ENCODE peak calls at places on chromosomes 3 and 15, in four cellular contexts. C is SK-N-SH, Q is HCT116, S is HepG2. X is an unnamed sample.

GRCh38 chr15:41568350-41569017 is 9.5 kb downstream of the TYRO3 start:
- DNase-seq in C (no peak), Q (no peak), S (peak; percentile 98), X (peak; percentile 62)

GRCh38 chr15:68211656-68212320 is 6.7 kb upstream of the CALML4 start:
- DNase-seq in C (no peak), Q (no peak), S (no peak), X (no peak)

GRCh38 chr3:194089357-194090177 is 46.4 kb upstream of the HES1 start:
- DNase-seq in C (no peak), Q (peak; percentile 98), S (peak; percentile 71), X (peak; percentile 94)

GRCh38 chr15:40957581-40958051 is 4.3 kb downstream of the CHAC1 start:
- DNase-seq in C (peak; percentile 66), Q (no peak), S (no peak), X (no peak)

GRCh38 chr15:58738051-58738707 is 11.3 kb downstream of the ADAM10 start:
- DNase-seq in C (no peak), Q (no peak), S (no peak), X (no peak)

GRCh38 chr3:51539291-51539891 is 872 bp downstream of the RAD54L2 start:
- DNase-seq in C (peak; percentile 51), Q (no peak), S (no peak), X (peak; percentile 51)

GRCh38 chr15:62841269-62841628 is 201.3 kb upstream of the TPM1 start:
- DNase-seq in C (no peak), Q (no peak), S (no peak), X (no peak)

GRCh38 chr15:62124953-62125263 is 40.2 kb downstream of the C2CD4B start:
- DNase-seq in C (no peak), Q (no peak), S (no peak), X (no peak)

GRCh38 chr15:27070816-27071215 is 99.8 kb downstream of the GABRG3 start:
- DNase-seq in C (no peak), Q (no peak), S (no peak), X (no peak)

GRCh38 chr15:82936966-82937647 is 15.4 kb downstream of the HOMER2 start:
- DNase-seq in C (no peak), Q (no peak), S (peak; percentile 79), X (no peak)

GRCh38 chr3:81470416-81470978 is 290.9 kb downstream of the GBE1 start:
- DNase-seq in C (no peak), Q (no peak), S (no peak), X (no peak)

GRCh38 chr3:65483475-65483874 is 555.2 kb downstream of the MAGI1 start:
- DNase-seq in C (no peak), Q (no peak), S (no peak), X (no peak)

GRCh38 chr3:161600185-161600584 is 103.6 kb downstream of the OTOL1 start:
- DNase-seq in C (no peak), Q (no peak), S (no peak), X (no peak)

GRCh38 chr3:55701997-55702396 is 214.9 kb upstream of the WNT5A start:
- DNase-seq in C (no peak), Q (no peak), S (no peak), X (no peak)

GRCh38 chr3:111943533-111943932 is 35.3 kb upstream of the ABHD10 start:
- DNase-seq in C (no peak), Q (no peak), S (no peak), X (no peak)

DNA sequence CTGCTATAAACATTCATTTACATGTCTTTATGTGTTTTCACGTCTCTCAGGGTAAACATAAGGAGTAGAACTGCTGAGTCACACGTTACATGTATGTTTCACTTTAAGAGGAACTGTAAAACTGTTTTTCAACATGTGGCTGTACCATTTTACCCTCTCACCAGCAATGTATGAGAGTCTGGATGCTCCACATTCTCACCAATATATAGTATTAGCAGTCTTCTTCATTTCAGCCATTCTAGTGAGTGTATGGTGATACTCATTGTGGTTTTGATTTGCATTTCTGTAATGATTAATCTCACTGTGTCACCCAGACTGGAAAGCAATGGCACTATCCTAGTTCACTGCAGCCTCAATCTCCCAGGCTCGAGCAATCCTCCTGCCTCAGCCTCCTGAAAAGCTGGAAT is 37.1 kb downstream of the PHC3 start:
- DNase-seq in C (no peak), Q (no peak), S (no peak), X (no peak)
- TF ChIP-seq ELF1 in C (no peak), Q (no peak), S (no peak), X (no peak)

GRCh38 chr3:133083395-133083794 is 45.2 kb downstream of the TMEM108 start:
- DNase-seq in C (no peak), Q (no peak), S (no peak), X (no peak)
- TF ChIP-seq ELF1 in C (no peak), Q (no peak), S (no peak), X (no peak)

DNA sequence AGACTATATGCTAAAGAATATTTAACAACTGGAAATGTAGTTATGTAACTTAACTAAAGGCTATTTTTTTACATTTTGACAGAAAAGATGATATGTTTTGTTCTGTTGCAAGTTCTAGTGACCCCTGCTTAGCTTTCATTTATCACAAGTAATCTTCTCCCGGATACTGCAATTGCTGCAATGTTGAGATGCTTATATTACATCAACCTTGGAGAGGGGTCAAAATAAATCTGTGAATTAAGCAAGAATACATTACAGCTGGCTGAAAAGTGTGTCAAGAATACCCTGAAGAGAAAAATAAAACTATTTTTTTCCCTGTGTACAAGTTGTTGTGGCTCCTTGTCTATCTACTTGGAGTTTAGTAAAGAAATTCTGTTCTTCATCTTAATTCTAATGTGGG is 232.1 kb upstream of the GOLIM4 start:
- DNase-seq in C (no peak), Q (no peak), S (no peak), X (no peak)
- TF ChIP-seq ELF1 in C (no peak), Q (no peak), S (no peak), X (no peak)

DNA sequence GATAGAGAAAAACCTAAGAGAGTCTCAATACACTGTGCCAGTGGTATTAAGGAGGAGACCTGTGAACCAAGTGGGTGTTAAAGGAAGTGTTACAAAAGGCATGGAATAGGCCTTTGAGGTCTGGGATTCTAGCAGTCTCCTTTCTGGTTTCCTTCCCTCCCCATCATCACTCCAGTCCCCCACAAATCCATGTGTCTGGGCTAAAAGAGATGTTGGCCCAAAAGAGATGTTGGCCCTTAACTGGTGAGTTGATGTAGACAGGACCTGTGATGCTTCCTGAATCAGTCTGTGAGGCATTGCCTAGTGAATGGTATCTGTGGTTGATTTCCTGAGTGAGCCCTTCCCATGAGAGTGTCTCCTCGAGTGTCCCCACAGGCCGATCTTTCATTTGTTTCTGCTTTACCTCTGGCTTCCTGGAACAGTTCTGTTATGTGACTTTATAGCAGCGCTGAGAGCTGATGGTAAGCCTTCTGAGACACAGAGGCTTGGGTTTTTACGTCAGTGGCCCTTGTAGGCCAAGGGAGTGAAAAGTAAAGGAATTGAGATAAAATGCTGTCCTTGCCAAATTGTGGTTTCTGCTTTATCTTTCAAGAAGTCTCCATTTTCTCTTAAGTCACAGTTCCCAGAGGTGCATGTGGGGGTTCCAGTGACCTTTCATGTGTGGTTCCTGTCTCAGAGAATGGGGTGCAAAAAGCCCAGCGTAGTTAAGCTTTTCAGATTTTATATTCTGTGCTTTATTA is 87.8 kb downstream of the KLHL25 start:
- DNase-seq in C (no peak), Q (no peak), S (no peak), X (no peak)
- TF ChIP-seq ELF1 in C (no peak), Q (no peak), S (no peak), X (peak; percentile 37)

GRCh38 chr3:72265250-72265649 is 480.3 kb upstream of the PROK2 start:
- DNase-seq in C (no peak), Q (peak; percentile 21), S (no peak), X (peak; percentile 39)
- TF ChIP-seq ELF1 in C (no peak), Q (no peak), S (no peak), X (no peak)

GRCh38 chr15:67175643-67176071 is 78.8 kb downstream of the AAGAB start:
- DNase-seq in C (no peak), Q (no peak), S (no peak), X (no peak)

GRCh38 chr15:67176195-67176971 is 78.1 kb downstream of the AAGAB start:
- DNase-seq in C (peak; percentile 56), Q (no peak), S (no peak), X (no peak)

GRCh38 chr15:67174446-67174845 is 80.0 kb downstream of the AAGAB start:
- DNase-seq in C (no peak), Q (no peak), S (no peak), X (no peak)

GRCh38 chr15:67173786-67174185 is 80.7 kb downstream of the AAGAB start:
- DNase-seq in C (no peak), Q (no peak), S (no peak), X (no peak)

GRCh38 chr15:67174864-67175573 is 79.4 kb downstream of the AAGAB start:
- DNase-seq in C (peak; percentile 58), Q (peak; percentile 94), S (no peak), X (no peak)
- TF ChIP-seq ELF1 in C (no peak), Q (no peak), S (no peak), X (no peak)

DNA sequence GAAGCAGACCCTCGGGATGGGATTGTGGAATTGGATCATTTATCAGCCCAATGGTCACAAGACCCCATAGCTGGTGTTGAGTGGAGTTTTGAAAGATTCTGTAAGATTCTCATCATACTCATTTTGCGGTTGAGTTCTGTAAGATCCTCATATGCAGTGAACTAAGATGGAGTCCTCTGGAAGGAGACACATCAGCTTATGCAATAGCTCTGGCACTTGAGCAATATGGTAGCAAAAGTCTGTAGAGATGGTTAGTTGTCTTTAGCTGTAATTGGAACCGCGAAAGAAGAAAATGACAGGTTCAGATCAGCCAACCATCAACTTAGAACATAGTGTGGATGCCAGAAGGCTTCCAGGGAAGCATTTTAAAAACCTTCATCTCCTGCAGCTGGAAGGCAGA is 184.5 kb upstream of the TSC22D2 start:
- DNase-seq in C (no peak), Q (no peak), S (no peak), X (no peak)
- TF ChIP-seq ELF1 in C (no peak), Q (no peak), S (no peak), X (no peak)